ENCODE peak calls at places on chromosomes 12 and 14, in nine cellular contexts. Y is fibroblast of pulmonary artery; J is GM23248; O is left ventricle myocardium inferior; G is stimulated activated CD8-positive, alpha-beta memory T cell treated with anti-CD3 and anti-CD28 coated beads, Interleukin-15, amount 100 ng/mL, for 1 hour; W is heart right ventricle; N is right cardiac atrium; T is dorsolateral prefrontal cortex; B is activated T-helper 1 cell treated with Interleukin-2 at 50 U/mL for 16 hours. R is an unnamed sample.

GRCh38 chr12:51549637-51550036 is 41.4 kb upstream of the SCN8A start:
- DNase-seq in Y (no peak), J (peak; percentile 78), O (no peak), G (no peak), W (no peak), N (no peak), T (no peak), B (no peak), R (no peak)

GRCh38 chr14:60174352-60175254 is 9.4 kb upstream of the DHRS7 start:
- DNase-seq in Y (no peak), J (no peak), O (no peak), G (no peak), W (no peak), N (no peak), T (no peak), B (no peak), R (no peak)

GRCh38 chr14:89504602-89505320 is 87.7 kb upstream of the FOXN3 start:
- DNase-seq in Y (peak; percentile 38), J (peak; percentile 86), O (no peak), G (no peak), W (peak; percentile 17), N (no peak), T (no peak), B (no peak), R (peak; percentile 33)

GRCh38 chr12:93972411-93973208 is 175.8 kb upstream of the PLXNC1 start:
- DNase-seq in Y (peak; percentile 38), J (peak; percentile 89), O (no peak), G (no peak), W (no peak), N (no peak), T (no peak), B (no peak), R (no peak)

GRCh38 chr14:56150645-56151345 is 32.6 kb downstream of the PELI2 start:
- DNase-seq in Y (no peak), J (no peak), O (no peak), G (no peak), W (no peak), N (no peak), T (no peak), B (no peak), R (no peak)

GRCh38 chr12:76614364-76614763 is 54.8 kb upstream of the OSBPL8 start:
- DNase-seq in Y (no peak), J (no peak), O (no peak), G (no peak), W (no peak), N (no peak), T (no peak), B (no peak), R (no peak)

GRCh38 chr12:47722136-47722834 is 3.0 kb downstream of the ENDOU start:
- DNase-seq in Y (no peak), J (no peak), O (no peak), G (no peak), W (no peak), N (no peak), T (no peak), B (no peak), R (no peak)

GRCh38 chr14:54722791-54723432 is 156.0 kb downstream of the SAMD4A start:
- DNase-seq in Y (peak; percentile 77), J (no peak), O (no peak), G (no peak), W (no peak), N (no peak), T (no peak), B (no peak), R (peak; percentile 71)

GRCh38 chr14:103688906-103689902 is 26.0 kb downstream of the XRCC3 start:
- DNase-seq in Y (peak; percentile 39), J (peak; percentile 79), O (peak; percentile 67), G (no peak), W (no peak), N (peak; percentile 89), T (peak; percentile 52), B (no peak), R (peak; percentile 85)

GRCh38 chr12:109458771-109459208 is 18.3 kb downstream of the KCTD10 start:
- DNase-seq in Y (peak; percentile 74), J (peak; percentile 68), O (no peak), G (no peak), W (no peak), N (no peak), T (no peak), B (no peak), R (peak; percentile 76)

GRCh38 chr12:22665476-22665875 is 40.5 kb downstream of the ETNK1 start:
- DNase-seq in Y (no peak), J (no peak), O (no peak), G (no peak), W (no peak), N (no peak), T (no peak), B (no peak), R (no peak)

GRCh38 chr12:66210840-66211239 is 21.8 kb downstream of the IRAK3 start:
- DNase-seq in Y (peak; percentile 29), J (peak; percentile 56), O (no peak), G (no peak), W (no peak), N (no peak), T (no peak), B (no peak), R (no peak)

GRCh38 chr12:101942206-101942605 is 64.8 kb downstream of the DRAM1 start:
- DNase-seq in Y (no peak), J (peak; percentile 67), O (no peak), G (no peak), W (no peak), N (no peak), T (no peak), B (no peak), R (no peak)